ENCODE peak calls at places on chromosomes 3 and 15, in six cellular contexts. O is body of pancreas, W is psoas muscle, M is OCI-LY7, J is fibroblast of lung, K is H7. U is an unnamed sample.
A peak's percentile ranks its signal among the peaks of the same experiment; 100 is the strongest.

GRCh38 chr3:198079771-198080520 is 119.9 kb downstream of the LMLN start:
- DNase-seq in W (no peak), M (peak; percentile 34), J (peak; percentile 4), O (peak; percentile 11), K (peak; percentile 45), U (peak; percentile 5)

GRCh38 chr15:73935547-73935946 is 9.3 kb downstream of the LOXL1 start:
- DNase-seq in J (no peak), O (no peak), W (peak; percentile 22), M (no peak), K (peak; percentile 79), U (no peak)

GRCh38 chr3:136838641-136839555 is 20.0 kb downstream of the SLC35G2 start:
- DNase-seq in M (no peak), K (no peak), W (no peak), O (no peak), J (peak; percentile 35), U (no peak)

GRCh38 chr3:39025222-39025970 is 26.3 kb downstream of the SCN11A start:
- DNase-seq in O (no peak), W (no peak), J (no peak), M (no peak), K (no peak), U (no peak)

GRCh38 chr3:141065258-141065657 is 14.1 kb downstream of the SPSB4 start:
- DNase-seq in W (no peak), J (no peak), K (no peak), O (peak; percentile 77), M (no peak), U (no peak)

GRCh38 chr3:141063831-141064230 is 12.7 kb downstream of the SPSB4 start:
- DNase-seq in O (peak; percentile 74), W (no peak), M (no peak), K (peak; percentile 26), J (no peak), U (peak; percentile 67)

GRCh38 chr15:98914626-98915025 is 93.0 kb downstream of the PGPEP1L start:
- DNase-seq in K (no peak), J (peak; percentile 82), O (no peak), W (no peak), M (no peak), U (no peak)

GRCh38 chr3:128726691-128727031 is 678 bp downstream of the RAB7A start:
- DNase-seq in W (peak; percentile 72), M (peak; percentile 34), J (peak; percentile 74), O (peak; percentile 43), K (no peak), U (peak; percentile 46)

GRCh38 chr15:42002333-42002732 is 18.5 kb downstream of the PLA2G4E start:
- DNase-seq in K (no peak), W (peak; percentile 57), O (no peak), J (no peak), M (no peak), U (no peak)

GRCh38 chr3:23685484-23686258 is 120.1 kb upstream of the UBE2E1 start:
- DNase-seq in J (peak; percentile 99), K (no peak), W (peak; percentile 81), M (no peak), O (peak; percentile 87), U (peak; percentile 79)

GRCh38 chr3:112752092-112752512 is 94.6 kb downstream of the CD200R1L start:
- DNase-seq in M (no peak), J (no peak), K (no peak), W (no peak), O (no peak), U (no peak)

GRCh38 chr15:61315471-61315870 is 86.4 kb upstream of the RORA start:
- DNase-seq in K (no peak), O (no peak), W (no peak), J (no peak), M (no peak), U (no peak)

GRCh38 chr3:48268381-48268935 is 27.6 kb downstream of the ZNF589 start:
- DNase-seq in J (no peak), O (no peak), M (no peak), W (no peak), K (no peak), U (no peak)

GRCh38 chr15:48925714-48926223 is 38.0 kb downstream of the SHC4 start:
- DNase-seq in M (no peak), O (no peak), J (peak; percentile 90), K (no peak), W (no peak), U (peak; percentile 31)

GRCh38 chr15:51375966-51376640 is 34.6 kb downstream of the GLDN start:
- DNase-seq in K (no peak), M (no peak), O (no peak), J (peak; percentile 52), W (no peak), U (no peak)

GRCh38 chr3:100525753-100526612 is 33.6 kb downstream of the TMEM45A start:
- DNase-seq in M (no peak), J (peak; percentile 32), O (peak; percentile 19), W (no peak), K (no peak), U (peak; percentile 55)

GRCh38 chr3:68007621-68008226 is 353.3 kb upstream of the SUCLG2 start:
- DNase-seq in O (peak; percentile 13), W (peak; percentile 38), K (peak; percentile 71), J (no peak), M (no peak), U (peak; percentile 13)

GRCh38 chr3:8223766-8224165 is 277.9 kb upstream of the LMCD1 start:
- DNase-seq in W (no peak), O (peak; percentile 22), M (no peak), J (peak; percentile 47), K (no peak), U (peak; percentile 51)

GRCh38 chr3:27509376-27509775 is 25.2 kb upstream of the SLC4A7 start:
- DNase-seq in J (no peak), W (no peak), K (no peak), M (no peak), O (no peak), U (no peak)

GRCh38 chr15:65426216-65426853 is 3.6 kb upstream of the IGDCC4 start:
- DNase-seq in K (no peak), M (no peak), W (no peak), J (no peak), O (no peak), U (no peak)

GRCh38 chr3:176970770-176971169 is 226.5 kb downstream of the TBL1XR1 start:
- DNase-seq in M (no peak), W (no peak), J (no peak), K (no peak), O (no peak), U (no peak)

GRCh38 chr3:188756241-188756640 is 415.5 kb upstream of the TPRG1 start:
- DNase-seq in W (no peak), J (no peak), M (peak; percentile 62), K (no peak), O (no peak), U (no peak)

GRCh38 chr3:178393833-178394232 is 142.4 kb upstream of the KCNMB2 start:
- DNase-seq in J (peak; percentile 87), K (no peak), O (no peak), W (no peak), M (no peak), U (no peak)

GRCh38 chr3:98612996-98613517 is 19.6 kb upstream of the CPOX start:
- DNase-seq in O (no peak), M (no peak), K (no peak), W (no peak), J (no peak), U (peak; percentile 6)

GRCh38 chr3:18370672-18371071 is 54.5 kb downstream of the SATB1 start:
- DNase-seq in W (no peak), M (no peak), O (no peak), J (no peak), K (no peak), U (no peak)

GRCh38 chr3:11187678-11188077 is 33.4 kb downstream of the HRH1 start:
- DNase-seq in K (no peak), J (peak; percentile 82), W (no peak), M (no peak), O (no peak), U (no peak)
- H3K4me3 ChIP-seq in K (no peak overlapping the region), J (no peak overlapping the region), W (no peak overlapping the region), M (no peak overlapping the region), O (no peak overlapping the region), U (no peak overlapping the region)

DNA sequence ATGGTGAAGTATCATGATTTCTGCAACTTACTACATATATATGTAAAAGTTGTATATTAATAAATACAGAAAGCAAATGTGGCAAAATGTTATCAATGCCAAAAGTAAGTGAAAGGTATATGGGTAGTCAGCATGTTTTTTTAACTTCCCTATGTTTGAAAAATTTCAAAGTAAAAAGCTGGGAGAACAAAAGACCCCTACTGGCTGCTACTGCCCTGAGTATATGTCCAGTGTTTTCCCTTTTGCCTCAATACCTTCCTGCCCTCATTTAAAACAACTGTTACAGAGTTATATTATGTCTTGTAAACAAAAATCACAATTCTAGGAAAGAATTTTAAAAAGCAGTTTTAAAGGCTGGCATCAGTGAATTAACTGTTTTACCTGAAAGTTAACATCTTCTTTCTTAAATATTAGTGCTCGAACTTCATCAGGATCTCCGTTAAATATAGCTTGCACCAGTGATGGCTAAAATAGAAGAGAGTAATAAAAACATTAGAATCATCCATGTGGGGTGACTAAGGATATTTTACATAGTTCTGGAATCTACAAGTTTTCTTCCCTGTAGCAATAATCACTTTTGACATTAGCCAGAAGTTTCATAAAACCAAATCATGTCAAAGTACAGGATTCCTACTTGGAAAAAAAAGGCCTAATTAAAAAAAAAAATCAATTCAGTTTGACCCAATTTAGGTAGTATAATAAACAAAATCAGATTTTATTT is 2.8 kb downstream of the ANKRD28 start:
- DNase-seq in K (no peak), W (no peak), O (no peak), M (no peak), J (peak; percentile 51), U (no peak)
- H3K4me3 ChIP-seq in K (no peak overlapping the region), W (peak overlapping the region; percentile 65), O (no peak overlapping the region), M (no peak overlapping the region), J (peak overlapping the region; percentile 60), U (no peak overlapping the region)

GRCh38 chr3:31530039-31530983 is 2.4 kb upstream of the STT3B start:
- DNase-seq in O (no peak), W (no peak), J (no peak), M (peak; percentile 24), K (no peak), U (no peak)
- H3K4me3 ChIP-seq in O (no peak overlapping the region), W (peak overlapping the region; percentile 88), J (peak overlapping the region; percentile 82), M (peak overlapping the region; percentile 94), K (no peak overlapping the region), U (no peak overlapping the region)

GRCh38 chr3:25455316-25456232 is 27.5 kb downstream of the RARB start:
- DNase-seq in O (no peak), J (peak; percentile 31), W (peak; percentile 64), M (no peak), K (no peak), U (peak; percentile 46)

GRCh38 chr3:25453521-25454410 is 25.7 kb downstream of the RARB start:
- DNase-seq in J (peak; percentile 86), K (no peak), O (no peak), M (no peak), W (no peak), U (peak; percentile 24)

GRCh38 chr3:25456723-25457122 is 28.7 kb downstream of the RARB start:
- DNase-seq in J (no peak), M (no peak), O (no peak), K (no peak), W (no peak), U (no peak)

GRCh38 chr3:25452185-25452584 is 24.1 kb downstream of the RARB start:
- DNase-seq in M (no peak), O (no peak), K (no peak), W (no peak), J (no peak), U (no peak)

DNA sequence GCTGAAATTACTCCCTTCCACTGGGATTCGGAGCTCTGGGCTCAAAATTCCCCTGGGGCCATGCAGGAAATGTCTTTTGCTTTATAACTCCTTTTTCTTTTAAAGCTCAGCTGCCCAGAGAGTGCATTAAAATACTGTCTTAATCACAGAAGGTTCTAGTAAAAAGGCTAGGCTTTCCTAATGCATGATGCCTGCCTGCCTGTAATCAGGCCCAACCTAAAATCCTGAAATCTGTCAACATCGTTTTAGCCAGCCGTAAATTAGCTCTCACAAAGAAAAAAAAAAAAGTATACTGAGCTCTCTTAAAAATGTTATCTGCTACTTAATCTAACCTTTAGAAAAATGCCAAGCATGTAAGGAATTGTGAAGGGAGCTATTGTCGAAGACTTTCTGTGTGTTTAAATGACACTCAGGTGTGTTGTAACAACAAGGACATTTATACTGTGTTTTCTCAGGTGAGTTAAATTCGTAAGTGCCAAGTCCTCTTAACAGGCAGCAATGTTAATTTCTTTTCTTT is 26.4 kb downstream of the RARB start:
- DNase-seq in O (no peak), K (no peak), W (no peak), M (no peak), J (no peak), U (peak; percentile 8)
- H3K4me3 ChIP-seq in O (no peak overlapping the region), K (no peak overlapping the region), W (peak overlapping the region; percentile 39), M (no peak overlapping the region), J (peak overlapping the region; percentile 31), U (peak overlapping the region; percentile 46)